ENCODE peak calls at places on chromosomes 2 and 18, in nine cellular contexts. G is head of caudate nucleus; J is WTC11; Q is stimulated activated CD4-positive, alpha-beta T cell treated with anti-CD3 and anti-CD28 coated beads, Interleukin-15, amount 100 ng/mL, for 24 hours; L is T-helper 22 cell; R is GM23248; A is non-pigmented ciliary epithelial cell; X is chondrocyte; O is NCI-H1105. C is an unnamed sample.

GRCh38 chr2:181072486-181072885 is 92.1 kb downstream of the UBE2E3 start:
- DNase-seq in G (no peak), J (no peak), Q (no peak), L (no peak), R (peak), A (no peak), X (no peak), O (no peak), C (no peak)

GRCh38 chr2:85759257-85759613 is 5.4 kb downstream of the ATOH8 start:
- DNase-seq in G (no peak), J (no peak), Q (no peak), L (no peak), R (no peak), A (no peak), X (no peak), O (no peak), C (no peak)

GRCh38 chr2:99974275-99974674 is 168.1 kb downstream of the AFF3 start:
- DNase-seq in G (no peak), J (no peak), Q (no peak), L (no peak), R (peak), A (no peak), X (no peak), O (no peak), C (no peak)

GRCh38 chr2:156909983-156910382 is 347.5 kb upstream of the GALNT5 start:
- DNase-seq in G (no peak), J (no peak), Q (no peak), L (no peak), R (no peak), A (no peak), X (no peak), O (no peak), C (no peak)

GRCh38 chr2:188307850-188308283 is 16.2 kb downstream of the GULP1 start:
- DNase-seq in G (no peak), J (no peak), Q (no peak), L (no peak), R (no peak), A (no peak), X (no peak), O (no peak), C (no peak)

GRCh38 chr2:173963323-173963816 is 1.8 kb downstream of the SP3 start:
- DNase-seq in G (peak), J (no peak), Q (peak), L (no peak), R (peak), A (no peak), X (no peak), O (peak), C (no peak)

GRCh38 chr2:42176992-42177738 is 8.0 kb downstream of the EML4 start:
- DNase-seq in G (no peak), J (no peak), Q (no peak), L (no peak), R (no peak), A (no peak), X (no peak), O (no peak), C (no peak)

GRCh38 chr2:4992226-4992625 is 700.0 kb upstream of the SOX11 start:
- DNase-seq in G (no peak), J (no peak), Q (no peak), L (no peak), R (no peak), A (no peak), X (no peak), O (no peak), C (no peak)

GRCh38 chr2:39881948-39882347 is 102.9 kb upstream of the THUMPD2 start:
- DNase-seq in G (no peak), J (no peak), Q (no peak), L (no peak), R (peak), A (no peak), X (no peak), O (no peak), C (no peak)

GRCh38 chr2:23566236-23567142 is 181.5 kb downstream of the KLHL29 start:
- DNase-seq in G (peak), J (peak), Q (peak), L (no peak), R (peak), A (no peak), X (no peak), O (peak), C (no peak)

GRCh38 chr2:46519265-46519664 is 39.9 kb downstream of the TMEM247 start:
- DNase-seq in G (no peak), J (no peak), Q (no peak), L (no peak), R (no peak), A (no peak), X (no peak), O (no peak), C (no peak)

GRCh38 chr18:70380915-70381896 is 92.4 kb downstream of the SOCS6 start:
- DNase-seq in G (peak), J (peak), Q (peak), L (no peak), R (no peak), A (no peak), X (no peak), O (peak), C (peak)

GRCh38 chr2:199955007-199955338 is 318 bp downstream of the TYW5 start:
- DNase-seq in G (no peak), J (no peak), Q (no peak), L (no peak), R (peak), A (no peak), X (no peak), O (no peak), C (no peak)

GRCh38 chr2:6352906-6353515 is 512.7 kb downstream of the CMPK2 start:
- DNase-seq in G (peak), J (peak), Q (peak), L (no peak), R (peak), A (no peak), X (no peak), O (peak), C (peak)

GRCh38 chr2:65686928-65687521 is 254.6 kb upstream of the SPRED2 start:
- DNase-seq in G (no peak), J (no peak), Q (no peak), L (no peak), R (no peak), A (no peak), X (no peak), O (peak), C (no peak)

GRCh38 chr2:148259674-148260073 is 238.8 kb downstream of the MBD5 start:
- DNase-seq in G (no peak), J (no peak), Q (no peak), L (no peak), R (no peak), A (no peak), X (no peak), O (no peak), C (no peak)

GRCh38 chr2:190835303-190835930 is 45.2 kb upstream of the GLS start:
- DNase-seq in G (no peak), J (no peak), Q (no peak), L (no peak), R (peak), A (no peak), X (no peak), O (no peak), C (no peak)

GRCh38 chr2:69238449-69239031 is 148.5 kb downstream of the GFPT1 start:
- DNase-seq in G (no peak), J (no peak), Q (no peak), L (no peak), R (peak), A (no peak), X (no peak), O (no peak), C (no peak)

GRCh38 chr2:198615972-198616371 is 811.6 kb downstream of the PLCL1 start:
- DNase-seq in G (no peak), J (no peak), Q (no peak), L (no peak), R (peak), A (peak), X (no peak), O (no peak), C (no peak)

C was measured in prostate gland.